ENCODE peak calls at places on chromosomes 1 and 21, in four cellular contexts. S, A, N and L are unnamed samples.
A peak's percentile ranks its signal among the peaks of the same experiment; 100 is the strongest.

GRCh38 chr1:205262706-205263105 is 35.0 kb downstream of the TMCC2 start:
- DNase-seq in N (no peak), A (no peak), S (no peak), L (no peak)

GRCh38 chr21:44888581-44889550 is 15.4 kb upstream of the PTTG1IP start:
- DNase-seq in S (no peak), A (no peak), N (no peak), L (no peak)

GRCh38 chr1:106986603-106987002 is 69.9 kb upstream of the PRMT6 start:
- DNase-seq in A (no peak), S (no peak), N (no peak), L (no peak)

GRCh38 chr1:56811331-56811730 is 7.9 kb downstream of the FYB2 start:
- DNase-seq in N (no peak), S (no peak), A (no peak), L (no peak)

GRCh38 chr1:88847618-88848017 is 43.7 kb downstream of the GTF2B start:
- DNase-seq in N (no peak), A (no peak), S (no peak), L (no peak)

GRCh38 chr1:13543927-13544556 is 30.2 kb upstream of the LRRC38 start:
- DNase-seq in N (no peak), A (peak; percentile 35), S (no peak), L (peak; percentile 42)

GRCh38 chr1:194045416-194045815 is 859.0 kb upstream of the B3GALT2 start:
- DNase-seq in A (no peak), S (no peak), N (no peak), L (no peak)

GRCh38 chr1:203290261-203291089 is 14.8 kb upstream of the BTG2 start:
- DNase-seq in N (peak; percentile 53), A (peak; percentile 92), S (peak; percentile 46), L (no peak)

GRCh38 chr1:21149862-21150432 is 26.8 kb downstream of the EIF4G3 start:
- DNase-seq in A (no peak), N (no peak), S (peak; percentile 36), L (peak; percentile 72)

GRCh38 chr1:3007298-3008147 is 13.7 kb upstream of the ACTRT2 start:
- DNase-seq in N (no peak), A (no peak), S (no peak), L (no peak)

GRCh38 chr1:235597867-235598553 is 51.6 kb downstream of the GNG4 start:
- DNase-seq in S (no peak), A (peak; percentile 37), N (peak; percentile 27), L (peak; percentile 52)

GRCh38 chr1:27517907-27518718 is 28.1 kb upstream of the WASF2 start:
- DNase-seq in N (no peak), S (no peak), A (peak; percentile 67), L (no peak)

GRCh38 chr1:21531243-21531642 is 22.0 kb downstream of the ALPL start:
- DNase-seq in A (no peak), S (no peak), N (no peak), L (no peak)

GRCh38 chr1:225508538-225509375 is 80.9 kb upstream of the LBR start:
- DNase-seq in A (no peak), S (peak; percentile 29), N (peak; percentile 89), L (peak; percentile 94)

GRCh38 chr21:29333355-29333746 is 34.6 kb downstream of the BACH1 start:
- DNase-seq in A (no peak), N (no peak), S (no peak), L (no peak)

GRCh38 chr1:19811206-19811851 is 3.8 kb downstream of the RNF186 start:
- DNase-seq in S (no peak), N (peak; percentile 50), A (peak; percentile 67), L (peak; percentile 34)

GRCh38 chr1:235766794-235767285 is 99.9 kb downstream of the LYST start:
- DNase-seq in A (no peak), S (no peak), N (no peak), L (no peak)

GRCh38 chr1:117116784-117117130 is 4.8 kb downstream of the TRIM45 start:
- DNase-seq in A (no peak), N (no peak), S (no peak), L (no peak)

GRCh38 chr1:240399381-240399780 is 212.6 kb downstream of the GREM2 start:
- DNase-seq in N (no peak), A (no peak), S (no peak), L (no peak)

GRCh38 chr1:31769720-31770390 is 5.7 kb upstream of the ADGRB2 start:
- DNase-seq in N (no peak), A (no peak), S (no peak), L (no peak)

GRCh38 chr1:245155186-245156040 is 628 bp downstream of the KIF26B start:
- DNase-seq in A (peak; percentile 34), N (no peak), S (no peak), L (no peak)

GRCh38 chr1:204573563-204573925 is 57.3 kb downstream of the MDM4 start:
- DNase-seq in N (peak; percentile 29), S (no peak), A (no peak), L (no peak)

GRCh38 chr1:3553166-3553939 is 58.0 kb downstream of the MEGF6 start:
- DNase-seq in A (no peak), S (no peak), N (no peak), L (no peak)

GRCh38 chr21:32359719-32360260 is 33.0 kb downstream of the URB1 start:
- DNase-seq in S (no peak), N (peak; percentile 52), A (no peak), L (peak; percentile 6)

GRCh38 chr1:84598846-84599741 is 24.9 kb upstream of the CTBS start:
- DNase-seq in A (no peak), N (no peak), S (no peak), L (peak; percentile 59)

GRCh38 chr1:151238467-151238739 is 16.1 kb upstream of the PSMD4 start:
- DNase-seq in N (no peak), S (no peak), A (no peak), L (no peak)

GRCh38 chr1:3746389-3746783 is 5.9 kb upstream of the CCDC27 start:
- DNase-seq in A (no peak), S (peak; percentile 27), N (no peak), L (no peak)

GRCh38 chr21:44352253-44352860 is 1.1 kb upstream of the TRPM2 start:
- DNase-seq in A (no peak), S (no peak), N (no peak), L (no peak)

GRCh38 chr1:185358957-185359356 is 41.9 kb upstream of the IVNS1ABP start:
- DNase-seq in S (no peak), A (no peak), N (no peak), L (no peak)

GRCh38 chr1:41670558-41670957 is 186.1 kb upstream of the EDN2 start:
- DNase-seq in N (no peak), A (no peak), S (no peak), L (no peak)

GRCh38 chr1:179205284-179205683 is 24.2 kb downstream of the ABL2 start:
- DNase-seq in S (no peak), N (no peak), A (no peak), L (no peak)

GRCh38 chr21:44965251-44966022 is 25.6 kb downstream of the SLX9 start:
- DNase-seq in S (no peak), A (no peak), N (no peak), L (no peak)

GRCh38 chr1:43563779-43564616 is 33.3 kb downstream of the PTPRF start:
- DNase-seq in A (no peak), S (no peak), N (no peak), L (no peak)

GRCh38 chr1:43564617-43565348 is 34.1 kb downstream of the PTPRF start:
- DNase-seq in N (no peak), A (no peak), S (no peak), L (no peak)

GRCh38 chr1:43565600-43566360 is 35.1 kb downstream of the PTPRF start:
- DNase-seq in A (peak; percentile 93), S (no peak), N (no peak), L (no peak)

GRCh38 chr1:43569175-43569574 is 38.5 kb downstream of the PTPRF start:
- DNase-seq in A (no peak), S (no peak), N (no peak), L (no peak)

DNA sequence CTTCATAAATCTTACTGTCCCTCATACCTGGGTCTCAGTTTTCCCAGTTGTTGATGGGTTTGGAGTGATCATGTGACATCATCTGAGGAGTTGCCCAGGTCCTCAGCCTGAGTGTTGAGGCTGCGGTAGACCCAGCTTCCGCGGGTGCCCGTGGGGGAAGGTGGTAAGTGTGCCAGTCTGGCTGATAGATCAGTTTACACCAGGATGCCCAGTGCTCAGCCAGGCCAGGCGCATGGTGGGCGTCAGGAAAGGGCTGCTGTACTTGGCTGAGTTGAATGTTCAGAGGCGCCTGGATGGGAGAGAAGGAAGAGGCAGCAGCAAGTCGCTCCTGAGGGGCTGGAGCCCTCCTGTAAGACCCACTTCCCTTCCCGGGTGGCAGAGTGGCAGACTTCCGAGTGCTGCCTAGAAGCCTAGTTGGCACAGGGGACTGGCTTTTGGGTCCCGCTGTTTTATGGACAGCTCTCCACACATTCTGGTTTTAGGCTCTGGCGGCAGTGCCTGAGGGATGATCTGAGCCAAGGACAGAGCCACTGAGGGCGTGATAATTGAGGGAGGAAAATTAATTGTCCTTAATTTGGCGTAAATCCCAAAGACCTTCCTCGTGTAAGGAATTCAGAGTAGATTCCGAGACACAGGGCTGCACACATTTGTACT is 35.8 kb downstream of the PTPRF start:
- DNase-seq in A (no peak), S (no peak), N (no peak), L (no peak)
- H3K4me2 ChIP-seq in A (peak overlapping the region; percentile 56), S (peak overlapping the region; percentile 44), N (no peak overlapping the region), L (no peak overlapping the region)

GRCh38 chr1:8349961-8350360 is 32.0 kb downstream of the SLC45A1 start:
- DNase-seq in A (no peak), N (no peak), S (no peak), L (no peak)
- TF ChIP-seq FOSL1 in A (no peak), N (no peak), S (no peak), L (no peak)

GRCh38 chr1:110879758-110880606 is 7.0 kb downstream of the CD53 start:
- DNase-seq in A (peak; percentile 58), S (no peak), N (no peak), L (no peak)
- H3K4me2 ChIP-seq in A (peak overlapping the region; percentile 76), S (no peak overlapping the region), N (no peak overlapping the region), L (peak overlapping the region; percentile 13)

GRCh38 chr21:16865612-16866011 is 647.2 kb upstream of the CXADR start:
- DNase-seq in N (no peak), A (no peak), S (no peak), L (no peak)
- TF ChIP-seq FOSL1 in N (no peak), A (no peak), S (no peak), L (no peak)

DNA sequence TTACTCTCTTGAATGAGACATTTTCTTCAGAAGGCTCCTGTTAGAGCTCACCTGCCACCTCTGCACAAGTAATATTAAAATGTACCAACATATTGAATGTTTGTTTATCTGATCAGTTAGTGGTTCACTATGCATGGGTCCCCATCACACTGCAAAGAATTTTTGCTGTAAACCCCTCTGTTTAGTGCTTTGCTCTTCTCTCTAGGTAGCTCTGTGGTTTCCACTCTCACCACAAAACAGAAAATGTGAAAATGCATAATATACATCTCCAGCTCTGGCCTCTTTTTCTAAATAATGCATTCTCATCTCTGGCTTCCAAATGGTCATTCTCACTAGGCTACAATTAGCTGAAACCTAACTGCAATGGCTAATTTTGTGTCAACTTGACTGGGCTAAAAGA is 176.7 kb downstream of the TRIM33 start:
- DNase-seq in N (no peak), A (no peak), S (no peak), L (no peak)
- H3K4me2 ChIP-seq in N (no peak overlapping the region), A (no peak overlapping the region), S (no peak overlapping the region), L (no peak overlapping the region)

DNA sequence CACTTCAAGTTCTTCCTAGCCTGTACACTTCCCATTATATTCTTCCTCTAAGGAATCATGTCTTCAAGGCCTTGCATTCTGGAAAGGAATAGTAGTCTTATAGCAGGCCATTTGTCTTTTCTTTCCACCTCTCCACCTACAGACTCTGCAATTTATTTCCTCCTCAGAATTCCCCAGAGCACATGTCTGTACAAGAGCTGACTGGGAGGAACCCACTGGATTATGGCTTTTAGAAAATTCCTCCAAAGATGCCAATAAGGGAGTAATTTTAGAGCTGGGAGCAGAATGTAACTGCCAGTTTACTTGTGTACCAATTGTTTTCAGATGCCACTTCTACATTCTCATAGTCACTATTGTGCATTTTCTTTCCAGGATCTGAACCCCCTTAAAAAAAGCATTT is 3.4 kb upstream of the PSMG1 start:
- DNase-seq in N (no peak), A (no peak), S (no peak), L (no peak)
- TF ChIP-seq FOSL1 in N (no peak), A (no peak), S (no peak), L (no peak)